ENCODE peak calls at places on chromosomes 11 and 22, in ten cellular contexts. W is heart right ventricle, Q is transverse colon, Z is GM23338, E is pancreas, O is sigmoid colon, P is kidney, V is brain microvascular endothelial cell, J is esophagus squamous epithelium, N is dorsolateral prefrontal cortex. U is an unnamed sample.

GRCh38 chr22:19419086-19419463 is 12.5 kb downstream of the HIRA start:
- DNase-seq in W (no peak), Q (no peak), Z (no peak), E (no peak), O (no peak), P (no peak), V (no peak), J (no peak), N (no peak), U (no peak)

GRCh38 chr22:42185915-42186439 is 55.4 kb upstream of the CYP2D6 start:
- DNase-seq in W (no peak), Q (no peak), Z (no peak), E (no peak), O (no peak), P (no peak), V (no peak), J (no peak), N (no peak), U (no peak)

GRCh38 chr11:33690290-33691050 is 10.2 kb downstream of the C11orf91 start:
- DNase-seq in W (peak), Q (no peak), Z (no peak), E (peak), O (peak), P (peak), V (peak), J (no peak), N (no peak), U (peak)

GRCh38 chr11:119671048-119671447 is 58.0 kb downstream of the NECTIN1 start:
- DNase-seq in W (peak), Q (peak), Z (no peak), E (no peak), O (peak), P (peak), V (peak), J (no peak), N (peak), U (no peak)

GRCh38 chr11:78230161-78230877 is 41.6 kb downstream of the USP35 start:
- DNase-seq in W (no peak), Q (no peak), Z (no peak), E (no peak), O (no peak), P (no peak), V (no peak), J (no peak), N (no peak), U (peak)

GRCh38 chr22:20458530-20459151 is 21.0 kb upstream of the SCARF2 start:
- DNase-seq in W (no peak), Q (no peak), Z (no peak), E (no peak), O (no peak), P (peak), V (no peak), J (no peak), N (no peak), U (no peak)

GRCh38 chr11:62708423-62709261 is 1.2 kb downstream of the GNG3 start:
- DNase-seq in W (no peak), Q (peak), Z (peak), E (peak), O (peak), P (no peak), V (no peak), J (no peak), N (no peak), U (no peak)

GRCh38 chr11:16184588-16184987 is 171.8 kb downstream of the SOX6 start:
- DNase-seq in W (no peak), Q (peak), Z (no peak), E (no peak), O (no peak), P (no peak), V (peak), J (no peak), N (no peak), U (no peak)

GRCh38 chr11:74057251-74058151 is 48.6 kb upstream of the UCP3 start:
- DNase-seq in W (no peak), Q (no peak), Z (no peak), E (no peak), O (no peak), P (no peak), V (peak), J (no peak), N (no peak), U (no peak)

GRCh38 chr11:102717280-102717679 is 7.5 kb downstream of the MMP8 start:
- DNase-seq in W (no peak), Q (no peak), Z (no peak), E (no peak), O (no peak), P (no peak), V (no peak), J (no peak), N (no peak), U (no peak)

GRCh38 chr11:102724904-102725515 is at the start of gene MMP8:
- DNase-seq in W (no peak), Q (no peak), Z (no peak), E (no peak), O (no peak), P (no peak), V (peak), J (no peak), N (no peak), U (no peak)

GRCh38 chr11:102727890-102728289 is 3.1 kb upstream of the MMP8 start:
- DNase-seq in W (no peak), Q (no peak), Z (no peak), E (no peak), O (no peak), P (no peak), V (peak), J (no peak), N (no peak), U (no peak)

DNA sequence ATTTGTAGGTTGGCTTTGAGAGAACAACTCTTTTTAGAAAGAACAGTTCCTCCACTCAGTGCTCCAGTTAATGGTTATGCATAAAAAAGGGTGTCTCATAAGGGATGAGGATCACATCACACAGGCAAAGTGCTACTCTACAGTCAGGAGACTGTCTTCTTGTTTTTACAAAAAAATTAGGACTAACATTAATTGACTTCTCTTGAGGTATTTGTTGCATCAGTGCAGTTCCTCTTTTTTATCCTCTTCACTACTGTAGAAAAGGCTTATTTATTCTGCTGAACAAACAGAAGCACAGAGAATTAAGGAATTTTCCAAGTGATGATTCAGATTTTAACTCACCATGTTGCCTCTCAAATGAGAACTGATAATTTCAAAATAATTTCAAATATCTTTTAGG is 1.9 kb downstream of the MMP8 start:
- DNase-seq in W (no peak), Q (no peak), Z (no peak), E (no peak), O (no peak), P (no peak), V (no peak), J (no peak), N (no peak), U (no peak)
- H3K4me3 ChIP-seq in W (no peak), Q (no peak), Z (no peak), E (no peak), O (no peak), P (no peak), V (no peak), J (no peak), N (no peak), U (no peak)

GRCh38 chr22:44181033-44181911 is 547 bp downstream of the PARVG start:
- DNase-seq in W (peak), Q (peak), Z (no peak), E (no peak), O (no peak), P (peak), V (no peak), J (no peak), N (peak), U (no peak)

GRCh38 chr22:44179196-44179988 is 1.3 kb upstream of the PARVG start:
- DNase-seq in W (no peak), Q (no peak), Z (no peak), E (no peak), O (no peak), P (no peak), V (no peak), J (no peak), N (no peak), U (no peak)

GRCh38 chr22:44179989-44180705 is 578 bp upstream of the PARVG start:
- DNase-seq in W (no peak), Q (no peak), Z (no peak), E (no peak), O (no peak), P (peak), V (no peak), J (no peak), N (peak), U (no peak)

GRCh38 chr22:44181912-44182590 is 1.3 kb downstream of the PARVG start:
- DNase-seq in W (no peak), Q (no peak), Z (no peak), E (no peak), O (no peak), P (peak), V (no peak), J (no peak), N (peak), U (no peak)

DNA sequence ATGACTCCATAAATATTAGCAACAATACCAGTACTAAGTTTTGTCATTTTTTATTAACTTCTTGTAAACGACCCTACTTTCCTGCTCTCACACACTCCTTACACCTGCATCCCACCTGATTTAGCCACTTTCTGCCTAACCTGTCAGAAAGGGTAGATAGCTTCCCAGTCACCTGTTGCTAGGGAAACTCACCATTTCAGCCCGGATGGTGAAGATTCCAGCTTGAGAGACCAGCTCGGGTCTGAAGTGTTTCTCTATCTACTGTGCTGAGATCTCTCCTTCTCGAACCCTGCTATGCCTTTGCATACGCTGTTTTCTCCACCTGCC is at the start of gene PARVG:
- DNase-seq in W (no peak), Q (peak), Z (peak), E (no peak), O (no peak), P (no peak), V (no peak), J (no peak), N (no peak), U (no peak)
- H3K27ac ChIP-seq in W (peak), Q (peak), Z (peak), E (peak), O (peak), P (no peak), V (no peak), J (peak), N (peak), U (peak)

GRCh38 chr11:129766858-129767604 is 48.6 kb upstream of the TMEM45B start:
- DNase-seq in W (no peak), Q (peak), Z (peak), E (no peak), O (no peak), P (no peak), V (peak), J (no peak), N (no peak), U (no peak)
- TF ChIP-seq CTCF in W (no peak), Q (peak), Z (peak), E (no peak), O (no peak), P (peak), V (peak), J (peak), N (no peak), U (no peak)

DNA sequence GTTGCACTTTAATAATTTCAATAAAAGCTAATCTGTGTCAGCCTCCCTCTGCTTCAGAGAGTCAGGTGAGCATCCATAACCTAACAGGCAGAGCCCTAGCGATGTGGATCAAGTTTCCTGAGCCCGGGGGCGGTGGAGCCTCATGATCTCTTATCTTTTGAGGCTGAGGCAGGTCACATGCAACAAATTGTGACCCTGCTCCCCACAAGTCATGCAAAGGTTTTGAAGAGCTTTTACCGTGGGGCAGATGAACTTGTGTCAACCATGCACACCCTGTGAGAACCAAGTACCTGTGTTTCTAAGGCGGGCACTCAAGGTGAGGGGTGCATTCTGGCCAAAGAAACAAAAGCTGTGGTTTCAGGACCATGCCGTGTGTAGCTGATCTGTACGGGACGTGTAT is 50.0 kb downstream of the DKK3 start:
- DNase-seq in W (no peak), Q (no peak), Z (no peak), E (no peak), O (no peak), P (no peak), V (no peak), J (no peak), N (no peak), U (no peak)
- H3K4me3 ChIP-seq in W (no peak), Q (no peak), Z (no peak), E (no peak), O (no peak), P (no peak), V (no peak), J (no peak), N (no peak), U (no peak)

GRCh38 chr22:21796863-21797262 is 61.3 kb upstream of the YPEL1 start:
- DNase-seq in W (no peak), Q (no peak), Z (peak), E (peak), O (no peak), P (no peak), V (no peak), J (no peak), N (peak), U (no peak)
- H3K27ac ChIP-seq in W (peak), Q (no peak), Z (no peak), E (no peak), O (no peak), P (no peak), V (no peak), J (no peak), N (peak), U (no peak)

DNA sequence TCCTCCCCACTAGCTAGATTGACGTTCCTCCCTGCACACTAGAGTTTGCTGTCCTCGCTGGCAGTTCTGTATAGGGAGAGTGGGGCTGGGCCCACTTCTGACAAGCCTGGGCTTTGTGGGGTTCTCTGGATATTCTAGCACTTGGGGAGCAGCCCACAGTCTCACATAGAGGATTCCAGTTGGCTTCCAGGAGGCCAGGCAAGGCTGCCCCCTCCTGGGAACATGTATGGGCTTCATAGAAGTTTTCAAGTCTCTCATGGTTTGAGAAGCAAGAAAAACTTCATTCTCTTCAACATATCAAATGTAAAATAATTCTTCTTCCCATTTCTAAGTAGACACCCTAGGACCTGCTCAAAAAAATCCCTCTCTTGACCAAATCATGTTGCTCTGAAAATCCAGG is 87.5 kb downstream of the NAV2 start:
- DNase-seq in W (no peak), Q (no peak), Z (peak), E (no peak), O (no peak), P (no peak), V (no peak), J (no peak), N (no peak), U (no peak)
- TF ChIP-seq CTCF in W (no peak), Q (no peak), Z (peak), E (no peak), O (no peak), P (no peak), V (peak), J (no peak), N (peak), U (no peak)

DNA sequence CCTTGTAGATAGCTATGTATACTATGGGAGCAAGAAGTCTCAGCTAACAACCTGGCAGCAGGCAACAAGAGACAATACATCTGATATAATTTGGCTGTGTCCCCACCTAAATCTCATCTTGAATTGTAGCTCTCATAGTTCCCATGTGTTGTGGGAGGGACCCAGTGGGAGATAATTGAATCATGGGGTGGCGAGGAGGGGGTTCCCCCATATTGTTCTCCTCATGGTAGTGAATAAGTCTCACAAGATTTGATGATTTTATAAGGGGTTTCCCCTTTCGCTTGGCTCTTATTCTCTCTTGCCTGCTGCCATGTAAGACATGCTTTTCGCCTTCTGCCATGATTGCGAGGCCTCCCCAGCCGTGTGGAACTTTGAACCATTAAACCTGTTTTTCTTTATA is 6.2 kb downstream of the DNAJC24 start:
- DNase-seq in W (no peak), Q (no peak), Z (no peak), E (no peak), O (no peak), P (no peak), V (no peak), J (no peak), N (no peak), U (no peak)
- H3K4me3 ChIP-seq in W (no peak), Q (no peak), Z (no peak), E (no peak), O (no peak), P (no peak), V (no peak), J (no peak), N (no peak), U (no peak)

GRCh38 chr11:113779496-113779895 is at the start of gene CLDN25:
- DNase-seq in W (no peak), Q (no peak), Z (no peak), E (no peak), O (no peak), P (no peak), V (no peak), J (no peak), N (no peak), U (no peak)
- H3K27ac ChIP-seq in W (no peak), Q (no peak), Z (no peak), E (peak), O (peak), P (peak), V (no peak), J (no peak), N (peak), U (peak)

GRCh38 chr11:7690648-7691047 is 15.6 kb downstream of the OVCH2 start:
- DNase-seq in W (no peak), Q (no peak), Z (no peak), E (no peak), O (no peak), P (no peak), V (no peak), J (no peak), N (no peak), U (no peak)

GRCh38 chr11:7696424-7696823 is 9.9 kb downstream of the OVCH2 start:
- DNase-seq in W (no peak), Q (no peak), Z (no peak), E (no peak), O (no peak), P (no peak), V (no peak), J (no peak), N (no peak), U (no peak)

GRCh38 chr11:7691759-7692334 is 14.4 kb downstream of the OVCH2 start:
- DNase-seq in W (no peak), Q (no peak), Z (no peak), E (no peak), O (no peak), P (no peak), V (no peak), J (no peak), N (no peak), U (no peak)

GRCh38 chr11:7689239-7689638 is 15.9 kb upstream of the CYB5R2 start:
- DNase-seq in W (no peak), Q (no peak), Z (no peak), E (no peak), O (no peak), P (no peak), V (no peak), J (no peak), N (no peak), U (no peak)

DNA sequence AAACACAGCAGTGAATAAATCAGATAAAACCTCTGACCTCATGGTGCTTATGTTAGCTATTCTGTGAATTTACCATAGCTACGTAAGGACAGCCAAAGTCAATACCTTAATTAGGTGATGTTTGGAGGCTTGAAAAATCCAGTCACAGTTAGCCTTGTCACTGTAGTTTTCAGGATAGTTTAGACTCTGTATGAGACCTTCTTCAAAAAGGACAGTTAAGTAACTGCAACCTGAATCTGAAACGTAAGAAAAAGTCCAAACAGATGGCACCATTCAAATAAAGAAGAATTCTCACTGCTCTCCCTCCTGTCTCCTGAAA is 11.4 kb downstream of the OVCH2 start:
- DNase-seq in W (no peak), Q (no peak), Z (no peak), E (no peak), O (no peak), P (no peak), V (no peak), J (no peak), N (no peak), U (no peak)
- TF ChIP-seq CTCF in W (no peak), Q (no peak), Z (no peak), E (no peak), O (no peak), P (no peak), V (no peak), J (no peak), N (no peak), U (no peak)